ENCODE peak calls at places on chromosomes 1 and 21, in seven cellular contexts. X, H, I, F, O, Z and V are unnamed samples.

GRCh38 chr1:186104459-186104858 is 270.6 kb downstream of the TPR start:
- DNase-seq in I (no peak), X (no peak), Z (no peak), H (no peak), O (no peak), F (no peak), V (no peak)

GRCh38 chr1:242524571-242525359 is at the start of gene PLD5:
- DNase-seq in F (no peak), X (no peak), Z (no peak), H (peak; percentile 52), O (no peak), I (no peak), V (no peak)

GRCh38 chr1:17028662-17029188 is 17.0 kb upstream of the ATP13A2 start:
- DNase-seq in H (no peak), O (no peak), F (no peak), X (no peak), Z (no peak), I (no peak), V (no peak)

GRCh38 chr1:107874221-107874620 is 90.8 kb downstream of the VAV3 start:
- DNase-seq in H (no peak), Z (no peak), X (no peak), F (no peak), O (no peak), I (no peak), V (no peak)

GRCh38 chr1:192461684-192462083 is 113.9 kb upstream of the RGS1 start:
- DNase-seq in H (no peak), O (no peak), I (no peak), X (no peak), Z (no peak), F (no peak), V (no peak)

GRCh38 chr1:64495878-64496277 is 25.9 kb downstream of the CACHD1 start:
- DNase-seq in X (no peak), H (no peak), Z (no peak), F (no peak), O (no peak), I (no peak), V (no peak)

GRCh38 chr21:30340714-30341573 is 3.5 kb upstream of the KRTAP27-1 start:
- DNase-seq in X (no peak), I (peak; percentile 10), O (peak; percentile 48), F (no peak), H (peak; percentile 0), Z (no peak), V (no peak)

GRCh38 chr21:44593598-44594405 is 1.5 kb upstream of the KRTAP10-6 start:
- DNase-seq in F (peak; percentile 70), O (no peak), H (no peak), Z (no peak), X (no peak), I (peak; percentile 12), V (no peak)

GRCh38 chr1:95309031-95309459 is 75.0 kb downstream of the RWDD3 start:
- DNase-seq in X (no peak), Z (no peak), F (no peak), O (peak; percentile 18), I (peak; percentile 21), H (peak; percentile 8), V (no peak)

GRCh38 chr1:28718601-28719331 is 18.0 kb upstream of the YTHDF2 start:
- DNase-seq in H (no peak), F (no peak), X (no peak), Z (no peak), O (no peak), I (peak; percentile 67), V (no peak)

GRCh38 chr1:173095632-173096031 is 44.9 kb upstream of the TNFSF18 start:
- DNase-seq in O (no peak), X (no peak), I (peak; percentile 89), F (no peak), Z (no peak), H (no peak), V (no peak)

GRCh38 chr1:29284961-29285560 is 48.7 kb downstream of the PTPRU start:
- DNase-seq in H (no peak), O (no peak), I (no peak), Z (no peak), F (no peak), X (no peak), V (no peak)

GRCh38 chr1:209866201-209866600 is 38.4 kb downstream of the UTP25 start:
- DNase-seq in Z (no peak), O (no peak), H (no peak), X (no peak), I (no peak), F (no peak), V (no peak)

GRCh38 chr1:21814241-21814918 is 2.3 kb downstream of the LDLRAD2 start:
- DNase-seq in H (no peak), F (no peak), O (peak; percentile 44), I (no peak), Z (no peak), X (no peak), V (no peak)

GRCh38 chr1:168688679-168689657 is 40.0 kb downstream of the DPT start:
- DNase-seq in O (no peak), F (no peak), H (no peak), I (no peak), Z (no peak), X (no peak), V (no peak)

GRCh38 chr1:192474080-192474683 is 101.4 kb upstream of the RGS1 start:
- DNase-seq in X (no peak), O (no peak), I (peak; percentile 23), H (peak; percentile 30), F (no peak), Z (no peak), V (no peak)

DNA sequence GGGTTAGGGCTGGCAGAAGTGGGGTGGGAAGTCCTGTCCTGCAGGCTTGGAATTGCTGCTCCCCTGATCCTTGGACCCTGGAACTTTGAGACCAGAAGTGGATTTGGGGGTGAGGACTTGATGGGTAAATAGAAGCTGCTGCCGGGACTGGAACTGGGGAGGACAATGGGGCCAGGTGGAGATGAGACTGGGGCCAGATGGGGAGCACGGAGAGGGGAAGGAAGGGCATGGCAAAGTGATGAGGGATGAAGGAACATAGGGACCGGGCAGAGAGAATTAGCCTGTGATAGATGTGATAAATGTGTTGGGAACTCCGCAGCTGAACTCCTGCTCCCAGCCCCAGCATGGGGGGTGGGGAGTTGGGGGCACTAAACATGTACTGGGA is 637 bp downstream of the NHLH1 start:
- DNase-seq in O (no peak), H (no peak), I (no peak), F (no peak), X (no peak), Z (no peak), V (no peak)
- H3K27ac ChIP-seq in O (no peak overlapping the region), H (no peak overlapping the region), I (no peak overlapping the region), F (no peak overlapping the region), X (no peak overlapping the region), Z (no peak overlapping the region), V (no peak overlapping the region)

GRCh38 chr1:167629681-167630567 is at the start of gene RCSD1:
- DNase-seq in Z (no peak), X (peak; percentile 53), F (peak; percentile 62), H (no peak), O (no peak), I (no peak), V (no peak)

GRCh38 chr1:167627615-167627864 is 2.5 kb upstream of the RCSD1 start:
- DNase-seq in X (no peak), Z (no peak), H (no peak), O (no peak), F (no peak), I (no peak), V (no peak)

GRCh38 chr1:167628754-167629515 is 1.1 kb upstream of the RCSD1 start:
- DNase-seq in I (no peak), F (no peak), X (no peak), O (no peak), Z (no peak), H (no peak), V (no peak)

GRCh38 chr1:167630568-167631385 is 745 bp downstream of the RCSD1 start:
- DNase-seq in I (no peak), X (no peak), Z (no peak), O (no peak), H (no peak), F (no peak), V (no peak)

GRCh38 chr1:167627865-167628641 is 2.0 kb upstream of the RCSD1 start:
- DNase-seq in H (no peak), O (no peak), I (no peak), Z (no peak), F (no peak), X (peak; percentile 37), V (no peak)
- TF ChIP-seq POLR2A in H (no peak), O (no peak), I (no peak), Z (no peak), F (no peak), X (no peak), V (no peak)

DNA sequence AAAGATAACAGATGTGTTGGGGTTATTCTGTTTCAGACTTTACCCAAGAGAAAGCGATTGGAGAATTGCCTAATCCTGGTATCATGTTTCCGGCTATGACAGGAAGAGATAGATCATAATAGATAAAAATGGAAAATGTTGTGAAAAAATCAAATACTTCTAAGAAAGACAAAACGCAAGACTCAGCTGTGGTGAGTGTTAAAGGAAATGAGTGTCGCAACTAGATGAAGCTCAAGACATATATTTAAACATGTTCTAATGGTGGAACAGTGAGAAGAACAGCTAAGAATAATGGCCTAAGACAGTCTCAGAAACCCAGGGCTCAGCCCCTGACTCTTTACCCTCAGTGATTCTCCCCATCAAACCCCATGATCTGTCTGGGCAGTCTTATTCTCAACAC is 426.7 kb upstream of the RUNX1 start:
- DNase-seq in I (peak; percentile 75), F (no peak), Z (no peak), O (no peak), H (no peak), X (no peak), V (no peak)
- H3K27ac ChIP-seq in I (peak overlapping the region; percentile 84), F (no peak overlapping the region), Z (no peak overlapping the region), O (peak overlapping the region; percentile 62), H (no peak overlapping the region), X (no peak overlapping the region), V (no peak overlapping the region)

DNA sequence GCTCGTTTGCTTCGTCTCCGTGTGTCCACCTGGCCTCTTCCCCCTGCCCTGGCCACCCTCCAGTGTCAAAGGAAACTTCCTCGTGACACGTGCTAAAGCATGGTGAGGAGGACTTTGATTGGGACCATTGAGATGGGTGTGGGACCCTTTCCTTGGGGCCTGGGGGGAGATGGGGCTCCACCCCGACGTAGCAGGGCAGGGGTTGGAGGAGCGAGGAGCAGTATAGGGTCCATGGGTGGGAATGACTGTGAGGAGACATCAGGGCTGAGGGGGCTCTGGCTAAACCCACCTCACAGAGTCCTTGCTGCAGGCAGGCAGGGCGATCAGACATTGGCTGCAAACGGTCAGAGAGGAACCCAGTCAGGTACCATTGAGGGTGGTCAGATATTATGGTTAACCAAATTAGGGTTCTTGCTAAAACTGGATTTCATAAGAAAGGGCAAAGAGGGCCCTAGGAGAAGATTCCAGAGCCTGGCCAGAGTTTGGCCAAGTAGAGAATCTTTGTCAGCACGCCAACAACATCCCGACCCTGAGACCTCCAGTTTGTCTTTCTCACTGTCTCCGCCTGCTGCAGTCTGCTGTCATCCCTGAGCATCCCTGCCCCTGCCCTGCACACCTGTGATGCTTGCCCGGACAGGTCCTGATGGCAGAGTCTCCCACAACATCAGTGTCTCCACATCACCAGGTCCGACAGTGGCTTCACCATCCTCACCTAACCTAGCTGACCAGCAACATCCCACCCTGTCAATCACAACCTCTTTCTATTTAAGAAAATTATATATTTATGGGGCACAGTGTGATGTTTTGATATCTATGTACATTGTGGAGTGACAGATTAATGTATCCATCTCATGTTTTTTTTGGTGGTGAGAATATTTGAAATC is 8.0 kb downstream of the RNF187 start:
- DNase-seq in H (no peak), F (no peak), I (no peak), O (no peak), X (no peak), Z (no peak), V (no peak)
- TF ChIP-seq POLR2A in H (no peak), F (no peak), I (no peak), O (no peak), X (no peak), Z (no peak), V (no peak)

GRCh38 chr21:39658066-39658465 is 45.3 kb downstream of the B3GALT5 start:
- DNase-seq in F (no peak), O (no peak), I (no peak), X (no peak), Z (no peak), H (no peak), V (no peak)
- H3K27ac ChIP-seq in F (no peak overlapping the region), O (no peak overlapping the region), I (no peak overlapping the region), X (no peak overlapping the region), Z (no peak overlapping the region), H (peak overlapping the region; percentile 22), V (no peak overlapping the region)